ENCODE peak calls at places on chromosomes 4 and X, in seven cellular contexts. One of them, this sample, is unnamed.

GRCh38 chr4:141921293-141921692 is 284.9 kb downstream of the IL15 start:
- DNase-seq in left ventricle myocardium inferior: no peak
- DNase-seq in psoas muscle: no peak
- DNase-seq in CD8-positive, alpha-beta T cell: no peak
- DNase-seq in fibroblast of lung: no peak
- DNase-seq in breast epithelium: no peak
- DNase-seq in MM.1S: no peak
- DNase-seq in this sample: no peak

GRCh38 chr4:1910643-1911042 is 39.5 kb downstream of the NSD2 start:
- DNase-seq in left ventricle myocardium inferior: no peak
- DNase-seq in psoas muscle: no peak
- DNase-seq in CD8-positive, alpha-beta T cell: no peak
- DNase-seq in fibroblast of lung: peak; percentile 41
- DNase-seq in breast epithelium: no peak
- DNase-seq in MM.1S: peak; percentile 24
- DNase-seq in this sample: no peak

GRCh38 chrX:1172496-1172895 is 40.0 kb downstream of the CRLF2 start:
- DNase-seq in left ventricle myocardium inferior: no peak
- DNase-seq in psoas muscle: no peak
- DNase-seq in CD8-positive, alpha-beta T cell: no peak
- DNase-seq in fibroblast of lung: no peak
- DNase-seq in breast epithelium: no peak
- DNase-seq in MM.1S: no peak
- DNase-seq in this sample: no peak

GRCh38 chrX:81308086-81308852 is 106.4 kb downstream of the SH3BGRL start:
- DNase-seq in left ventricle myocardium inferior: no peak
- DNase-seq in psoas muscle: no peak
- DNase-seq in CD8-positive, alpha-beta T cell: no peak
- DNase-seq in fibroblast of lung: no peak
- DNase-seq in breast epithelium: no peak
- DNase-seq in MM.1S: no peak
- DNase-seq in this sample: no peak

GRCh38 chrX:1673337-1673736 is 58.5 kb downstream of the ASMT start:
- DNase-seq in left ventricle myocardium inferior: no peak
- DNase-seq in psoas muscle: no peak
- DNase-seq in CD8-positive, alpha-beta T cell: peak; percentile 27
- DNase-seq in fibroblast of lung: no peak
- DNase-seq in breast epithelium: no peak
- DNase-seq in MM.1S: peak; percentile 25
- DNase-seq in this sample: peak; percentile 27

GRCh38 chr4:94446386-94446785 is 5.4 kb upstream of the PDLIM5 start:
- DNase-seq in left ventricle myocardium inferior: no peak
- DNase-seq in psoas muscle: no peak
- DNase-seq in CD8-positive, alpha-beta T cell: no peak
- DNase-seq in fibroblast of lung: peak; percentile 92
- DNase-seq in breast epithelium: no peak
- DNase-seq in MM.1S: no peak
- DNase-seq in this sample: no peak

GRCh38 chr4:1870578-1871443 is at the start of gene NSD2:
- DNase-seq in left ventricle myocardium inferior: peak; percentile 94
- DNase-seq in psoas muscle: peak; percentile 90
- DNase-seq in CD8-positive, alpha-beta T cell: peak; percentile 88
- DNase-seq in fibroblast of lung: peak; percentile 87
- DNase-seq in breast epithelium: peak; percentile 76
- DNase-seq in MM.1S: peak; percentile 92
- DNase-seq in this sample: peak; percentile 86

GRCh38 chr4:145934434-145935047 is 4.1 kb downstream of the ZNF827 start:
- DNase-seq in left ventricle myocardium inferior: no peak
- DNase-seq in psoas muscle: no peak
- DNase-seq in CD8-positive, alpha-beta T cell: no peak
- DNase-seq in fibroblast of lung: no peak
- DNase-seq in breast epithelium: no peak
- DNase-seq in MM.1S: no peak
- DNase-seq in this sample: no peak

GRCh38 chr4:150368667-150369066 is 213.3 kb upstream of the MAB21L2 start:
- DNase-seq in left ventricle myocardium inferior: no peak
- DNase-seq in psoas muscle: no peak
- DNase-seq in CD8-positive, alpha-beta T cell: no peak
- DNase-seq in fibroblast of lung: no peak
- DNase-seq in breast epithelium: no peak
- DNase-seq in MM.1S: no peak
- DNase-seq in this sample: no peak

GRCh38 chrX:46757052-46757451 is 1.9 kb downstream of the SLC9A7 start:
- DNase-seq in left ventricle myocardium inferior: no peak
- DNase-seq in psoas muscle: no peak
- DNase-seq in CD8-positive, alpha-beta T cell: no peak
- DNase-seq in fibroblast of lung: no peak
- DNase-seq in breast epithelium: no peak
- DNase-seq in MM.1S: no peak
- DNase-seq in this sample: no peak

GRCh38 chrX:151703487-151703886 is 8.2 kb downstream of the PRRG3 start:
- DNase-seq in left ventricle myocardium inferior: peak; percentile 70
- DNase-seq in psoas muscle: peak; percentile 53
- DNase-seq in CD8-positive, alpha-beta T cell: no peak
- DNase-seq in fibroblast of lung: peak; percentile 29
- DNase-seq in breast epithelium: peak; percentile 27
- DNase-seq in MM.1S: no peak
- DNase-seq in this sample: no peak

DNA sequence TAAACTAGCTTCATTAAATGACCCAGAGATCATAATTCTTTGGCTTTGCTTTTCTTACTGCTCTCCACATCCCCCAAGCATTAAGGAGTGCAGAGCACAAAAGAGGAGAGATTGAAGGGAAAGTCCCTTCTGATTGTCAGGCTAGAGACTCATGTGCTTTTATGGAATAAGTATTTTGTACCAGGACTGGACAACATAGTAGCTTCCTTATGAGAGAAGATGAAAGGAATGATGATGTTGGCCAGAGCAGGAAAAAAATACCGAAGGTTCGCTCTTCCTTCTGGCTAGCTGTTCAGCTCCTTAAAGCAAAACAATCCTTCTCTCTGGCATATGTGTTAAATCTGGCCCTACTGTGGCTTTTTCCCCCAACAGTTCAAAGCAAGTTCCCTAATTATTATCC is 53.1 kb downstream of the HOPX start:
- DNase-seq in left ventricle myocardium inferior: no peak
- DNase-seq in psoas muscle: no peak
- DNase-seq in CD8-positive, alpha-beta T cell: no peak
- DNase-seq in fibroblast of lung: peak; percentile 49
- DNase-seq in breast epithelium: no peak
- DNase-seq in MM.1S: no peak
- DNase-seq in this sample: no peak
- H3K9me3 ChIP-seq in left ventricle myocardium inferior: peaks cover 24% of the 10 kb centered on the region
- H3K9me3 ChIP-seq in psoas muscle: no peaks in the 10 kb centered on the region
- H3K9me3 ChIP-seq in CD8-positive, alpha-beta T cell: no peaks in the 10 kb centered on the region
- H3K9me3 ChIP-seq in fibroblast of lung: no peaks in the 10 kb centered on the region
- H3K9me3 ChIP-seq in breast epithelium: peaks cover 22% of the 10 kb centered on the region
- H3K9me3 ChIP-seq in MM.1S: no peaks in the 10 kb centered on the region
- H3K9me3 ChIP-seq in this sample: no peaks in the 10 kb centered on the region

GRCh38 chrX:153456161-153456560 is 10.3 kb upstream of the TREX2 start:
- DNase-seq in left ventricle myocardium inferior: peak; percentile 46
- DNase-seq in psoas muscle: peak; percentile 34
- DNase-seq in CD8-positive, alpha-beta T cell: no peak
- DNase-seq in fibroblast of lung: no peak
- DNase-seq in breast epithelium: peak; percentile 32
- DNase-seq in MM.1S: no peak
- DNase-seq in this sample: no peak

GRCh38 chrX:153456704-153457103 is 10.8 kb upstream of the TREX2 start:
- DNase-seq in left ventricle myocardium inferior: no peak
- DNase-seq in psoas muscle: peak; percentile 6
- DNase-seq in CD8-positive, alpha-beta T cell: no peak
- DNase-seq in fibroblast of lung: no peak
- DNase-seq in breast epithelium: no peak
- DNase-seq in MM.1S: no peak
- DNase-seq in this sample: no peak

GRCh38 chrX:153457136-153457825 is 11.4 kb upstream of the TREX2 start:
- DNase-seq in left ventricle myocardium inferior: no peak
- DNase-seq in psoas muscle: peak; percentile 6
- DNase-seq in CD8-positive, alpha-beta T cell: no peak
- DNase-seq in fibroblast of lung: no peak
- DNase-seq in breast epithelium: no peak
- DNase-seq in MM.1S: no peak
- DNase-seq in this sample: no peak

GRCh38 chrX:153459976-153460375 is 10.4 kb downstream of the HAUS7 start:
- DNase-seq in left ventricle myocardium inferior: no peak
- DNase-seq in psoas muscle: no peak
- DNase-seq in CD8-positive, alpha-beta T cell: no peak
- DNase-seq in fibroblast of lung: peak; percentile 86
- DNase-seq in breast epithelium: no peak
- DNase-seq in MM.1S: no peak
- DNase-seq in this sample: no peak

DNA sequence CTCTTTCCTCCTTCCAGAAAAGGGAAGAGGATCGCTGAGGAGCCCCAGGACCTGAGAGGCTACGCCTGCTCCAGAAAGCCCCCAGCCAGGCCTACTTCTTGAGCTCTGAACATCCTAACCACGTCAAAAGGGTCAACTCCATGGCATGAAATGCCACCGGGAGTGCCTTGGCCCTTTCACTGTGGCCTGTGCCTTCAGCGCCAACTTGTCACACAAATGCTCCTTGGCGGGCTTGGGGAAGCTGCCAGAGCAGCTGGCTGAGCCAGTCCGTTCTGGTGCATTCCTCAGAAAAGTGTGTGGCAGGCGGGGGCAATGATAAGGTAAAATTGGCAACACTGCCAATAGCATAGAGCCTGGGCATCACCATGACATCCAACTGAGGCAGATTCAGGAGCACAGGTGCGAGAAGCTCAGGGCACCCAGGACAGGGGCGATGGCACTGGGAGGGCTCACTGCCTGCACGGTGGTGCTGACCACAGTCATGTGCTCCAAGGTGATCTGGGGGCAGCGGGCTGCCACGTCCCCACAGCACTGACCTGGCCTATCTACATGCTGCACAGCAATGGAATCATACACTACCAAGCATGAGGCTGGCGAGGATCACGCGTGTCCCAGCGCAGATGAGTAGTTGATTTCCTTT is 12.1 kb upstream of the TREX2 start:
- DNase-seq in left ventricle myocardium inferior: no peak
- DNase-seq in psoas muscle: peak; percentile 6
- DNase-seq in CD8-positive, alpha-beta T cell: no peak
- DNase-seq in fibroblast of lung: no peak
- DNase-seq in breast epithelium: no peak
- DNase-seq in MM.1S: no peak
- DNase-seq in this sample: no peak
- H3K36me3 ChIP-seq in left ventricle myocardium inferior: peaks cover 16% of the 10 kb centered on the region
- H3K36me3 ChIP-seq in psoas muscle: peaks cover 9% of the 10 kb centered on the region
- H3K36me3 ChIP-seq in CD8-positive, alpha-beta T cell: no peaks in the 10 kb centered on the region
- H3K36me3 ChIP-seq in fibroblast of lung: no peaks in the 10 kb centered on the region
- H3K36me3 ChIP-seq in breast epithelium: no peaks in the 10 kb centered on the region
- H3K36me3 ChIP-seq in MM.1S: no peaks in the 10 kb centered on the region
- H3K36me3 ChIP-seq in this sample: no peaks in the 10 kb centered on the region

DNA sequence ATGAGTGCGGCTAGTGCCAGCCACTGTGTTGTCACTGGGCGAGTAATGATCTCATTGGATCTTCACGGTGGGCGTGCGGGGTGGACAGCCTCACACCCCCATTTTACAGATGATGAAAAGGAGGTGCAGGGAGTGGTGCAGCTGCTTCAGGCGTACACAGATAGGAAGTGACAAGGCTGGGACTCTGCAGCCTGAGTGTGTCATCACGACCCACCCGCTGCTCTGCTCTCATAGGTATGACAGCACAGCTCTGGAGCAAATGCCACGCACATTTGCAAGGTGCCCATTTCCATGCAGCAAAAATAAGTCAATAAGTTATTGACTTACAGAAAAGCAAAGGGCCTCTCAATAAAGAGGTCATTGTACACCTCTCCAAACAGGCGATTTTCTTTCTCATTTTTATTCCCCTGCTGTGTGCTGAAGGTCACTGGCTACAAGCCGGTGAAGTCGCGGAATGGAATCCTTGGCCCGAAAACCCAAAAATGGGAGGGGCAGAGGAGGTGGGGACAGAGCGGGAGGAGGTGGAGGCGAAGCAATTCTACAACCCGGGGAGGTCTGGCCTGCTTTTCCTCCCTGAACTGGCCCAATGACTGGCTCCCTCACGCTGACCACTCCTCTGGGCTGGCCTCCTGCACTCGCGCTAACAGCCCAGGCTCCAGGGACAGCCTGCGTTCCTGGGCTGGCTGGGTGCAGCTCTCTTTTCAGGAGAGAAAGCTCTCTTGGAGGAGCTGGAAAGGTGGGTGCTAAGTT is at the start of gene SOD3:
- DNase-seq in left ventricle myocardium inferior: peak; percentile 84
- DNase-seq in psoas muscle: peak; percentile 81
- DNase-seq in CD8-positive, alpha-beta T cell: no peak
- DNase-seq in fibroblast of lung: peak; percentile 91
- DNase-seq in breast epithelium: peak; percentile 46
- DNase-seq in MM.1S: no peak
- DNase-seq in this sample: no peak
- H3K27ac ChIP-seq in left ventricle myocardium inferior: peak within 1 kb of the TSS; percentile 82
- H3K27ac ChIP-seq in psoas muscle: peak within 1 kb of the TSS; percentile 74
- H3K27ac ChIP-seq in CD8-positive, alpha-beta T cell: no peak within 1 kb of the TSS
- H3K27ac ChIP-seq in fibroblast of lung: peak within 1 kb of the TSS; percentile 77
- H3K27ac ChIP-seq in breast epithelium: peak within 1 kb of the TSS; percentile 85
- H3K27ac ChIP-seq in MM.1S: no peak within 1 kb of the TSS
- H3K27ac ChIP-seq in this sample: no peak within 1 kb of the TSS

DNA sequence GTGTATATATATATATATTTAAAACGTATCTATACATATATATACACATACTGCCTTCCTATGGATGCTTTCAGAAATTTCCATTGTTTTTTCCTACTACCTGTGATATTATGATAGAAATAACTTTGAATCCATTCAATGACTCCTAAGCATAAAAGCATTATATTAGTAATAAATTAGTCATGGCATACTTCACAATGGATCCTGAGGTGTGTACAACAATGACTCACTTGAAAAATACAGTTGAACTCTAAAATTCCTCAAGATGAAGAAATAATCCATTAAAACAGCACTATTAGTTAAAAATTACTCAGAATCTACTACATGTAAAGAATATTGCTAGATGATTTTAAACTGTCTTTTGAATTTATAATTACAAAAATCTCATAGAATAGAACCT is 201.1 kb downstream of the STPG2 start:
- DNase-seq in left ventricle myocardium inferior: no peak
- DNase-seq in psoas muscle: no peak
- DNase-seq in CD8-positive, alpha-beta T cell: no peak
- DNase-seq in fibroblast of lung: peak; percentile 4
- DNase-seq in breast epithelium: no peak
- DNase-seq in MM.1S: no peak
- DNase-seq in this sample: no peak
- H3K9me3 ChIP-seq in left ventricle myocardium inferior: peaks cover 57% of the 10 kb centered on the region
- H3K9me3 ChIP-seq in psoas muscle: peaks cover 4% of the 10 kb centered on the region
- H3K9me3 ChIP-seq in CD8-positive, alpha-beta T cell: no peaks in the 10 kb centered on the region
- H3K9me3 ChIP-seq in fibroblast of lung: no peaks in the 10 kb centered on the region
- H3K9me3 ChIP-seq in breast epithelium: peaks cover 33% of the 10 kb centered on the region
- H3K9me3 ChIP-seq in MM.1S: no peaks in the 10 kb centered on the region
- H3K9me3 ChIP-seq in this sample: peaks cover 15% of the 10 kb centered on the region